ENCODE peak calls at places on chromosomes 11 and 22, in seven cellular contexts. G, Y, F, L, S, J and O are unnamed samples.
A peak's percentile ranks its signal among the peaks of the same experiment; 100 is the strongest.

GRCh38 chr11:95883381-95883780 is 40.5 kb downstream of the MTMR2 start:
- DNase-seq in G (no peak), Y (no peak), F (no peak), L (no peak), S (no peak), J (no peak), O (no peak)

GRCh38 chr11:93494341-93494740 is 48.9 kb downstream of the SMCO4 start:
- DNase-seq in G (no peak), Y (no peak), F (no peak), L (no peak), S (peak; percentile 74), J (no peak), O (no peak)

GRCh38 chr22:42397332-42398246 is 34.6 kb downstream of the NFAM1 start:
- DNase-seq in G (no peak), Y (no peak), F (no peak), L (no peak), S (no peak), J (no peak), O (no peak)

GRCh38 chr11:62217191-62217748 is 8.8 kb downstream of the SCGB2A1 start:
- DNase-seq in G (no peak), Y (peak; percentile 4), F (peak; percentile 37), L (no peak), S (no peak), J (no peak), O (no peak)

GRCh38 chr11:122706261-122706660 is 50.7 kb downstream of the UBASH3B start:
- DNase-seq in G (peak; percentile 78), Y (peak; percentile 90), F (no peak), L (no peak), S (peak; percentile 64), J (no peak), O (no peak)

GRCh38 chr11:64887757-64888405 is 9.5 kb upstream of the EHD1 start:
- DNase-seq in G (no peak), Y (peak; percentile 62), F (peak; percentile 79), L (peak; percentile 79), S (peak; percentile 59), J (peak; percentile 56), O (peak; percentile 88)

GRCh38 chr22:43510226-43511070 is 98.6 kb downstream of the MPPED1 start:
- DNase-seq in G (no peak), Y (no peak), F (no peak), L (no peak), S (no peak), J (no peak), O (no peak)

GRCh38 chr11:32830413-32830738 is 649 bp downstream of the PRRG4 start:
- DNase-seq in G (no peak), Y (peak; percentile 48), F (no peak), L (no peak), S (peak; percentile 80), J (no peak), O (no peak)

GRCh38 chr22:24969588-24970301 is 17.2 kb downstream of the KIAA1671 start:
- DNase-seq in G (no peak), Y (peak; percentile 85), F (peak; percentile 89), L (no peak), S (no peak), J (no peak), O (no peak)

DNA sequence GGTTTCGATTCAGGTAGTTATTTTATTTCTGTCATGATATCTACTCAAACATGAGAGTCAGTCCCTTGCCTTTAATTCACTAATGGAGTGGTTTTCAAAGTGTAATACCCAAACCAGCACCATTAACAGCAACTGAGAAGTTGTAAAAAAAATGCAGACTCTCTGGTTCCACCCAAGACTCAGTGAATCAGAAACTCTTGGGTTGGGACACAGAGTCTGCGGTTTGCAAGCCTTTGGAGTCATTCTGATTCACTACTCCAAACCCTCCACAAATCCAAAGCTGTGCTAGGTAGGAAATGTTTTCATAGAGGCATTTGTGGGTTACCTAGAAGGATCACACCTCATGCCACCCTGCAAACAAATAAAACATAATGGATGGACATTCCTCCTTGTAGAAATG is 340.1 kb downstream of the NTM start:
- DNase-seq in G (peak; percentile 38), Y (no peak), F (no peak), L (no peak), S (no peak), J (no peak), O (no peak)
- H2BK120ac ChIP-seq in G (peak overlapping the region; percentile 73), Y (no peak overlapping the region), F (no peak overlapping the region), L (no peak overlapping the region), S (no peak overlapping the region), J (no peak overlapping the region), O (no peak overlapping the region)

GRCh38 chr22:38067771-38068360 is 10.7 kb downstream of the PICK1 start:
- DNase-seq in G (no peak), Y (no peak), F (no peak), L (no peak), S (no peak), J (no peak), O (no peak)
- H2BK120ac ChIP-seq in G (no peak overlapping the region), Y (no peak overlapping the region), F (no peak overlapping the region), L (no peak overlapping the region), S (no peak overlapping the region), J (no peak overlapping the region), O (no peak overlapping the region)

GRCh38 chr11:12246169-12246568 is 131.2 kb upstream of the PARVA start:
- DNase-seq in G (no peak), Y (no peak), F (no peak), L (no peak), S (no peak), J (no peak), O (no peak)
- H2BK120ac ChIP-seq in G (no peak overlapping the region), Y (no peak overlapping the region), F (no peak overlapping the region), L (no peak overlapping the region), S (no peak overlapping the region), J (no peak overlapping the region), O (no peak overlapping the region)

GRCh38 chr11:97201743-97202612 is 812.2 kb downstream of the JRKL start:
- DNase-seq in G (no peak), Y (no peak), F (no peak), L (no peak), S (no peak), J (no peak), O (peak; percentile 31)
- H2BK120ac ChIP-seq in G (no peak overlapping the region), Y (no peak overlapping the region), F (no peak overlapping the region), L (no peak overlapping the region), S (no peak overlapping the region), J (no peak overlapping the region), O (no peak overlapping the region)

GRCh38 chr22:46917702-46918101 is 155.3 kb downstream of the TBC1D22A start:
- DNase-seq in G (no peak), Y (no peak), F (no peak), L (no peak), S (no peak), J (no peak), O (no peak)
- H2BK120ac ChIP-seq in G (no peak overlapping the region), Y (no peak overlapping the region), F (no peak overlapping the region), L (no peak overlapping the region), S (no peak overlapping the region), J (no peak overlapping the region), O (no peak overlapping the region)

DNA sequence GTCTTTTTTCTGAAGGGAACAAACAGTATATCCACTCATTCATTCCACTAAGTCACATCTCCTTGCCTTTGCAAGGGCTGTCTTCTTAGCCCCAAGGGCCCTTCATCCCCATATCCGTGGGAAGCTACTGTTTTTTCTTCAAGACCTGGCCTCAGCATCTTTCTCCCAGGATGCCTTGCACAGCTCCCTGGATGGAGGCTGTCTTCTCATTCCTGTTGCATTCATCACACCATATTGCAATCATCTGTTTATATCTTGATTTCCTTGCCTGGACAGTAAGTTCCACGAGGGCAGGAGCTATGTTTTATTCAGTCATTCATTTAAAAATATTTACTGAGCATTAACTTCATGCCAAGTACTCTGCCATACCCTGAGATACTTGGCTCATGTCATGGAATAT is 29.3 kb upstream of the NECTIN1 start:
- DNase-seq in G (peak; percentile 49), Y (peak; percentile 36), F (no peak), L (no peak), S (no peak), J (no peak), O (no peak)
- H2BK120ac ChIP-seq in G (no peak overlapping the region), Y (no peak overlapping the region), F (no peak overlapping the region), L (no peak overlapping the region), S (no peak overlapping the region), J (no peak overlapping the region), O (no peak overlapping the region)